ENCODE peak calls at places on chromosomes 7 and 10, in four cellular contexts. T, J, U and K are unnamed samples.

GRCh38 chr10:79273603-79274002 is 73.7 kb upstream of the PPIF start:
- DNase-seq in T (no peak), J (no peak), U (no peak), K (no peak)

GRCh38 chr10:60203993-60204618 is 185.6 kb downstream of the ANK3 start:
- DNase-seq in T (no peak), J (no peak), U (peak), K (peak)

GRCh38 chr7:90760892-90761291 is 164.8 kb downstream of the CDK14 start:
- DNase-seq in T (no peak), J (no peak), U (no peak), K (no peak)

GRCh38 chr10:43235070-43235900 is 31.6 kb downstream of the RASGEF1A start:
- DNase-seq in T (peak), J (no peak), U (no peak), K (no peak)

GRCh38 chr10:129718548-129719414 is 245.3 kb downstream of the EBF3 start:
- DNase-seq in T (no peak), J (peak), U (no peak), K (no peak)

GRCh38 chr10:122475130-122475529 is 13.8 kb downstream of the HTRA1 start:
- DNase-seq in T (no peak), J (no peak), U (peak), K (peak)

GRCh38 chr10:100996678-100997363 is 2.8 kb upstream of the LZTS2 start:
- DNase-seq in T (peak), J (no peak), U (peak), K (no peak)

GRCh38 chr7:107694395-107694794 is 33.8 kb downstream of the SLC26A4 start:
- DNase-seq in T (no peak), J (no peak), U (peak), K (no peak)

GRCh38 chr10:11871470-11871869 is 48.3 kb downstream of the PROSER2 start:
- DNase-seq in T (no peak), J (peak), U (peak), K (no peak)

GRCh38 chr7:122528879-122529481 is 169.9 kb downstream of the RNF133 start:
- DNase-seq in T (no peak), J (no peak), U (peak), K (peak)

GRCh38 chr7:135416431-135416830 is 93.5 kb downstream of the CNOT4 start:
- DNase-seq in T (no peak), J (no peak), U (no peak), K (no peak)

GRCh38 chr10:76939862-76940495 is 697.6 kb downstream of the KCNMA1 start:
- DNase-seq in T (no peak), J (no peak), U (no peak), K (no peak)

GRCh38 chr7:112052507-112052906 is 153.7 kb downstream of the DOCK4 start:
- DNase-seq in T (no peak), J (no peak), U (no peak), K (no peak)

GRCh38 chr10:21195149-21195731 is 298.1 kb upstream of the NEBL start:
- DNase-seq in T (no peak), J (no peak), U (peak), K (peak)

GRCh38 chr10:9342865-9343450 is 1288.5 kb downstream of the GATA3 start:
- DNase-seq in T (no peak), J (peak), U (peak), K (peak)

GRCh38 chr10:131907679-131908078 is 6.9 kb downstream of the PPP2R2D start:
- DNase-seq in T (no peak), J (no peak), U (no peak), K (no peak)

GRCh38 chr10:71005337-71006305 is 117.3 kb upstream of the PCBD1 start:
- DNase-seq in T (no peak), J (no peak), U (no peak), K (no peak)

GRCh38 chr10:37739181-37739580 is 118.2 kb downstream of the ZNF248 start:
- DNase-seq in T (no peak), J (no peak), U (no peak), K (no peak)

GRCh38 chr10:8637640-8638039 is 583.2 kb downstream of the GATA3 start:
- DNase-seq in T (no peak), J (peak), U (no peak), K (no peak)

GRCh38 chr10:84452006-84452405 is 123.6 kb downstream of the CCSER2 start:
- DNase-seq in T (no peak), J (no peak), U (no peak), K (no peak)

GRCh38 chr7:64965594-64965993 is 25.2 kb downstream of the ZNF117 start:
- DNase-seq in T (no peak), J (no peak), U (no peak), K (no peak)

GRCh38 chr7:80387634-80388033 is 124.2 kb downstream of the GNAT3 start:
- DNase-seq in T (no peak), J (peak), U (no peak), K (no peak)

GRCh38 chr10:77320852-77321496 is 316.6 kb downstream of the KCNMA1 start:
- DNase-seq in T (no peak), J (peak), U (no peak), K (no peak)

GRCh38 chr10:26374426-26374825 is 63.7 kb upstream of the APBB1IP start:
- DNase-seq in T (no peak), J (no peak), U (no peak), K (no peak)